ENCODE peak calls at places on chromosomes 1 and 21, in eight cellular contexts. M, W, A, V, R, L, I and X are unnamed samples.

GRCh38 chr21:42463861-42464515 is 32.0 kb downstream of the RSPH1 start:
- DNase-seq in L (peak; percentile 40), V (peak; percentile 87), R (peak; percentile 80), I (peak; percentile 75), W (peak; percentile 82), M (peak; percentile 56), A (no peak), X (peak; percentile 74)

GRCh38 chr1:243713470-243714186 is 136.4 kb downstream of the AKT3 start:
- DNase-seq in R (no peak), M (no peak), A (no peak), V (no peak), I (peak; percentile 74), L (no peak), W (no peak), X (peak; percentile 98)

GRCh38 chr1:61130338-61131000 is 48.1 kb downstream of the NFIA start:
- DNase-seq in I (no peak), W (no peak), R (no peak), A (no peak), L (no peak), M (no peak), V (no peak), X (no peak)

GRCh38 chr1:172286629-172287076 is 133.8 kb upstream of the C1orf105 start:
- DNase-seq in R (peak; percentile 26), M (no peak), V (no peak), I (no peak), L (no peak), A (no peak), W (no peak), X (no peak)

GRCh38 chr1:218983433-218983832 is 190.2 kb upstream of the LYPLAL1 start:
- DNase-seq in I (no peak), M (no peak), A (no peak), R (no peak), W (no peak), V (no peak), L (no peak), X (no peak)

GRCh38 chr1:18572022-18572920 is 58.4 kb upstream of the PAX7 start:
- DNase-seq in R (no peak), M (no peak), V (no peak), A (no peak), I (no peak), L (no peak), W (no peak), X (no peak)

GRCh38 chr1:244860914-244861610 is 3.3 kb downstream of the HNRNPU start:
- DNase-seq in L (no peak), W (no peak), I (no peak), M (no peak), V (no peak), A (no peak), R (no peak), X (peak; percentile 84)

GRCh38 chr21:33080776-33081175 is 10.8 kb downstream of the OLIG1 start:
- DNase-seq in A (no peak), M (no peak), V (no peak), W (no peak), R (no peak), I (no peak), L (no peak), X (no peak)

GRCh38 chr1:110626890-110627289 is 20.7 kb upstream of the KCNA2 start:
- DNase-seq in W (peak; percentile 16), I (no peak), R (no peak), V (no peak), L (no peak), A (no peak), M (no peak), X (no peak)

GRCh38 chr1:37255868-37256267 is 218.5 kb upstream of the ZC3H12A start:
- DNase-seq in R (no peak), L (no peak), M (no peak), A (no peak), V (no peak), W (no peak), I (no peak), X (peak; percentile 48)

GRCh38 chr1:53543130-53543770 is 84.1 kb downstream of the DMRTB1 start:
- DNase-seq in M (no peak), I (peak; percentile 59), A (no peak), W (no peak), L (no peak), V (no peak), R (no peak), X (peak; percentile 93)

GRCh38 chr1:170273556-170274501 is 128.1 kb downstream of the NTMT2 start:
- DNase-seq in W (no peak), M (no peak), L (no peak), V (no peak), A (no peak), R (no peak), I (no peak), X (no peak)

GRCh38 chr1:199861020-199861795 is 166.3 kb upstream of the NR5A2 start:
- DNase-seq in V (no peak), M (no peak), R (no peak), I (no peak), A (no peak), L (no peak), W (no peak), X (no peak)

GRCh38 chr1:16459503-16459902 is 19.0 kb downstream of the NECAP2 start:
- DNase-seq in R (no peak), L (no peak), I (no peak), V (no peak), A (no peak), W (no peak), M (no peak), X (no peak)

GRCh38 chr1:209710837-209711236 is 6.2 kb downstream of the HSD11B1 start:
- DNase-seq in A (no peak), W (no peak), R (no peak), I (no peak), M (no peak), L (no peak), V (no peak), X (no peak)